ENCODE peak calls at places on chromosomes 11 and 22, in ten cellular contexts. R, L, I, Z, X, S, T, E, A and H are unnamed samples.
A peak's percentile ranks its signal among the peaks of the same experiment; 100 is the strongest.

GRCh38 chr22:29780781-29781676 is 13.9 kb downstream of the UQCR10 start:
- DNase-seq in R (no peak), L (no peak), I (peak; percentile 49), Z (no peak), X (no peak), S (no peak), T (peak; percentile 85), E (no peak), A (peak; percentile 52), H (no peak)

GRCh38 chr11:1619449-1619848 is 2.5 kb downstream of the KRTAP5-4 start:
- DNase-seq in R (peak; percentile 40), L (no peak), I (no peak), Z (no peak), X (no peak), S (no peak), T (peak; percentile 15), E (no peak), A (no peak), H (no peak)

GRCh38 chr11:57462597-57462996 is 2.3 kb downstream of the RTN4RL2 start:
- DNase-seq in R (no peak), L (no peak), I (no peak), Z (no peak), X (no peak), S (no peak), T (no peak), E (no peak), A (no peak), H (no peak)

GRCh38 chr11:116272181-116272789 is 500.5 kb downstream of the BUD13 start:
- DNase-seq in R (no peak), L (no peak), I (no peak), Z (no peak), X (no peak), S (no peak), T (no peak), E (no peak), A (no peak), H (no peak)

GRCh38 chr22:31526275-31526674 is 29.9 kb downstream of the SFI1 start:
- DNase-seq in R (no peak), L (no peak), I (no peak), Z (no peak), X (no peak), S (no peak), T (no peak), E (no peak), A (no peak), H (no peak)

GRCh38 chr22:31995807-31996206 is 47.3 kb upstream of the SLC5A1 start:
- DNase-seq in R (no peak), L (no peak), I (no peak), Z (no peak), X (no peak), S (no peak), T (no peak), E (no peak), A (no peak), H (no peak)

GRCh38 chr11:46348986-46349401 is 1.7 kb downstream of the DGKZ start:
- DNase-seq in R (peak; percentile 89), L (no peak), I (no peak), Z (peak; percentile 30), X (no peak), S (no peak), T (no peak), E (peak; percentile 56), A (no peak), H (no peak)

GRCh38 chr11:26753738-26754504 is 32.1 kb upstream of the SLC5A12 start:
- DNase-seq in R (no peak), L (peak; percentile 48), I (no peak), Z (peak; percentile 57), X (no peak), S (peak; percentile 79), T (peak; percentile 74), E (no peak), A (peak; percentile 86), H (peak; percentile 81)

GRCh38 chr22:40385041-40385782 is 14.8 kb downstream of the SGSM3 start:
- DNase-seq in R (no peak), L (no peak), I (no peak), Z (peak; percentile 50), X (no peak), S (no peak), T (no peak), E (no peak), A (no peak), H (no peak)
- H3K4me3 ChIP-seq in R (no peak overlapping the region), L (no peak overlapping the region), I (no peak overlapping the region), Z (peak overlapping the region; percentile 26), X (no peak overlapping the region), S (no peak overlapping the region), T (no peak overlapping the region), E (peak overlapping the region; percentile 38), A (no peak overlapping the region), H (no peak overlapping the region)

GRCh38 chr11:96257036-96257435 is 86.0 kb downstream of the MAML2 start:
- DNase-seq in R (no peak), L (no peak), I (no peak), Z (no peak), X (no peak), S (no peak), T (no peak), E (no peak), A (no peak), H (no peak)
- H3K27ac ChIP-seq in R (peak overlapping the region; percentile 80), L (no peak overlapping the region), I (peak overlapping the region; percentile 88), Z (peak overlapping the region; percentile 83), X (no peak overlapping the region), S (peak overlapping the region; percentile 10), T (peak overlapping the region; percentile 32), E (peak overlapping the region; percentile 87), A (no peak overlapping the region), H (peak overlapping the region; percentile 67)

GRCh38 chr22:40651057-40651456 is 14.5 kb upstream of the MRTFA start:
- DNase-seq in R (no peak), L (no peak), I (no peak), Z (no peak), X (no peak), S (no peak), T (no peak), E (no peak), A (no peak), H (no peak)
- H3K4me3 ChIP-seq in R (no peak overlapping the region), L (no peak overlapping the region), I (peak overlapping the region; percentile 70), Z (peak overlapping the region; percentile 81), X (no peak overlapping the region), S (no peak overlapping the region), T (no peak overlapping the region), E (no peak overlapping the region), A (no peak overlapping the region), H (no peak overlapping the region)

GRCh38 chr22:20393705-20394476 is at the start of gene ZNF74:
- DNase-seq in R (peak; percentile 95), L (peak; percentile 86), I (peak; percentile 94), Z (peak; percentile 88), X (peak; percentile 76), S (peak; percentile 95), T (peak; percentile 88), E (peak; percentile 77), A (peak; percentile 94), H (peak; percentile 80)
- H3K27ac ChIP-seq in R (peak within 1 kb of the TSS; percentile 79), L (peak within 1 kb of the TSS; percentile 65), I (peak within 1 kb of the TSS; percentile 85), Z (no peak within 1 kb of the TSS), X (peak within 1 kb of the TSS; percentile 55), S (peak within 1 kb of the TSS; percentile 90), T (peak within 1 kb of the TSS; percentile 86), E (peak within 1 kb of the TSS; percentile 46), A (peak within 1 kb of the TSS; percentile 65), H (peak within 1 kb of the TSS; percentile 79)

GRCh38 chr11:14322510-14322909 is 36.5 kb downstream of the RRAS2 start:
- DNase-seq in R (no peak), L (no peak), I (no peak), Z (no peak), X (no peak), S (no peak), T (no peak), E (no peak), A (no peak), H (no peak)

GRCh38 chr11:14318581-14318981 is 40.4 kb downstream of the RRAS2 start:
- DNase-seq in R (no peak), L (no peak), I (no peak), Z (no peak), X (no peak), S (no peak), T (peak; percentile 37), E (no peak), A (no peak), H (no peak)

GRCh38 chr11:14320020-14320419 is 39.0 kb downstream of the RRAS2 start:
- DNase-seq in R (peak; percentile 60), L (no peak), I (no peak), Z (peak; percentile 50), X (no peak), S (no peak), T (peak; percentile 59), E (peak; percentile 9), A (peak; percentile 50), H (no peak)

GRCh38 chr11:14327105-14327504 is 31.9 kb downstream of the RRAS2 start:
- DNase-seq in R (no peak), L (no peak), I (no peak), Z (no peak), X (no peak), S (no peak), T (no peak), E (no peak), A (no peak), H (no peak)

GRCh38 chr11:14323118-14323676 is 35.8 kb downstream of the RRAS2 start:
- DNase-seq in R (no peak), L (no peak), I (no peak), Z (no peak), X (no peak), S (no peak), T (no peak), E (no peak), A (no peak), H (no peak)
- H3K4me3 ChIP-seq in R (no peak overlapping the region), L (no peak overlapping the region), I (no peak overlapping the region), Z (no peak overlapping the region), X (no peak overlapping the region), S (no peak overlapping the region), T (no peak overlapping the region), E (no peak overlapping the region), A (no peak overlapping the region), H (no peak overlapping the region)

GRCh38 chr22:33539202-33539901 is 380.9 kb downstream of the LARGE1 start:
- DNase-seq in R (no peak), L (no peak), I (no peak), Z (no peak), X (no peak), S (no peak), T (no peak), E (no peak), A (no peak), H (no peak)
- H3K27ac ChIP-seq in R (no peak overlapping the region), L (no peak overlapping the region), I (no peak overlapping the region), Z (no peak overlapping the region), X (no peak overlapping the region), S (no peak overlapping the region), T (no peak overlapping the region), E (no peak overlapping the region), A (no peak overlapping the region), H (peak overlapping the region; percentile 31)

GRCh38 chr11:13461291-13461690 is 1.7 kb downstream of the BTBD10 start:
- DNase-seq in R (no peak), L (no peak), I (no peak), Z (no peak), X (no peak), S (no peak), T (no peak), E (no peak), A (no peak), H (no peak)
- H3K4me3 ChIP-seq in R (no peak overlapping the region), L (no peak overlapping the region), I (no peak overlapping the region), Z (no peak overlapping the region), X (no peak overlapping the region), S (no peak overlapping the region), T (no peak overlapping the region), E (no peak overlapping the region), A (no peak overlapping the region), H (no peak overlapping the region)